ENCODE peak calls at places on chromosomes 5 and 9, in four cellular contexts. N is H1, H is HepG2, E is K562. Z is an unnamed sample.
A peak's percentile ranks its signal among the peaks of the same experiment; 100 is the strongest.

GRCh38 chr5:102561894-102562760 is 63.3 kb upstream of the SLCO6A1 start:
- DNase-seq in H (peak; percentile 39), E (peak; percentile 28), N (peak; percentile 82), Z (no peak)

GRCh38 chr5:16051246-16051645 is 128.3 kb downstream of the MARCHF11 start:
- DNase-seq in N (no peak), H (no peak), E (no peak), Z (no peak)

GRCh38 chr9:90344013-90344412 is 298.6 kb downstream of the DIRAS2 start:
- DNase-seq in E (no peak), H (no peak), N (no peak), Z (no peak)

GRCh38 chr9:27086818-27087680 is 22.0 kb upstream of the TEK start:
- DNase-seq in N (no peak), H (no peak), E (no peak), Z (no peak)

GRCh38 chr9:137665697-137666504 is 47.1 kb downstream of the EHMT1 start:
- DNase-seq in N (no peak), H (no peak), E (no peak), Z (no peak)

GRCh38 chr9:123637940-123638634 is 282.1 kb downstream of the CRB2 start:
- DNase-seq in E (peak; percentile 20), N (no peak), H (no peak), Z (no peak)

GRCh38 chr5:119411935-119412623 is 40.2 kb upstream of the HSD17B4 start:
- DNase-seq in E (peak; percentile 84), N (peak; percentile 65), H (peak; percentile 57), Z (peak; percentile 78)

GRCh38 chr5:95083606-95084005 is 201.3 kb downstream of the MCTP1 start:
- DNase-seq in H (no peak), E (no peak), N (no peak), Z (no peak)

GRCh38 chr5:157603333-157604190 is 28.0 kb upstream of the ADAM19 start:
- DNase-seq in N (no peak), H (peak; percentile 18), E (no peak), Z (peak; percentile 33)

DNA sequence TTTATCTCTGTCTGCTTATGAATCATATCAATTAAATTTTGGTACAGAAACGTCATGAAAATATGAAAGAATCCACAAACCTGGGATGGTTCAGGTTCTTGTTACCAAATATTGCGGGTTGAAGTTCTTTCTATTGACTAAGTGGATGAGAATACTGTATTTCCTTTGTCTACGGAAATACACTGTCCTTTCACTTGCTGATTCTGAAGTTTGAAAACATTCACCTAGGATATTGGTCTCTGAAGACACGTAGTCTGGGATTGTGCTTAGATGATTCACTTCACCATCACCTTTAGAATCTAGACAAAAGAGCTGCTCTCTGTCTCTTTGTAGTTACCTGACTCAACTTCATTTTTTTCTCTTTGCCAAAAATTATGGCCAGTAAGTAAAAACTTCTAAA is 222.4 kb downstream of the FBN2 start:
- DNase-seq in E (no peak), N (no peak), H (no peak), Z (no peak)
- TF ChIP-seq JUN in E (no peak), N (no peak), H (no peak), Z (no peak)

GRCh38 chr9:121859646-121860045 is 208.2 kb downstream of the DAB2IP start:
- DNase-seq in N (peak; percentile 24), E (no peak), H (no peak), Z (no peak)

GRCh38 chr9:121862371-121862970 is 211.0 kb downstream of the DAB2IP start:
- DNase-seq in E (no peak), N (peak; percentile 35), H (no peak), Z (no peak)

GRCh38 chr9:121860213-121860612 is 208.8 kb downstream of the DAB2IP start:
- DNase-seq in H (no peak), E (no peak), N (peak; percentile 42), Z (no peak)

GRCh38 chr9:121861501-121862180 is 210.2 kb downstream of the DAB2IP start:
- DNase-seq in E (peak; percentile 58), N (peak; percentile 57), H (peak; percentile 43), Z (peak; percentile 61)

DNA sequence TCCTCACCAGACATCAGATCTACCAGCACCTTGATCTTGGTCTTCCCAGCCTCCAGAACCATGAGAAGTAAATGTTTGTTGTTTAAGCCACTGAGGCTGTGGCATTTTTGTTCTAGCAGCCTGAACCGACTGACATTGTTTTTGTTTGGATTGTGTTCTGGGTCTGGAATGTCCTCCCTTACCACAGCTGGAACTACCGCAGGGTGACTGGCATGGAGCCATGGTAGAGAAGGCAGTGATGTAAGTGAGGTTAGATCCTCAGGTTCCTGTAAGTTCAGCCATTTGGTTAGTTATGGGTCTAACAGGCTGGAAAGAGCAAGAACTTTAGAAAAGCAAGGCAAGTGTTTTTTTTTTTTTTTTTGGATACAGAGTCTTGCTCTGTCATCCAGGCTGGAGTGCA is 209.3 kb downstream of the DAB2IP start:
- DNase-seq in E (no peak), N (peak; percentile 1), H (no peak), Z (no peak)
- TF ChIP-seq RNF2 in E (no peak), N (no peak), H (no peak), Z (no peak)

DNA sequence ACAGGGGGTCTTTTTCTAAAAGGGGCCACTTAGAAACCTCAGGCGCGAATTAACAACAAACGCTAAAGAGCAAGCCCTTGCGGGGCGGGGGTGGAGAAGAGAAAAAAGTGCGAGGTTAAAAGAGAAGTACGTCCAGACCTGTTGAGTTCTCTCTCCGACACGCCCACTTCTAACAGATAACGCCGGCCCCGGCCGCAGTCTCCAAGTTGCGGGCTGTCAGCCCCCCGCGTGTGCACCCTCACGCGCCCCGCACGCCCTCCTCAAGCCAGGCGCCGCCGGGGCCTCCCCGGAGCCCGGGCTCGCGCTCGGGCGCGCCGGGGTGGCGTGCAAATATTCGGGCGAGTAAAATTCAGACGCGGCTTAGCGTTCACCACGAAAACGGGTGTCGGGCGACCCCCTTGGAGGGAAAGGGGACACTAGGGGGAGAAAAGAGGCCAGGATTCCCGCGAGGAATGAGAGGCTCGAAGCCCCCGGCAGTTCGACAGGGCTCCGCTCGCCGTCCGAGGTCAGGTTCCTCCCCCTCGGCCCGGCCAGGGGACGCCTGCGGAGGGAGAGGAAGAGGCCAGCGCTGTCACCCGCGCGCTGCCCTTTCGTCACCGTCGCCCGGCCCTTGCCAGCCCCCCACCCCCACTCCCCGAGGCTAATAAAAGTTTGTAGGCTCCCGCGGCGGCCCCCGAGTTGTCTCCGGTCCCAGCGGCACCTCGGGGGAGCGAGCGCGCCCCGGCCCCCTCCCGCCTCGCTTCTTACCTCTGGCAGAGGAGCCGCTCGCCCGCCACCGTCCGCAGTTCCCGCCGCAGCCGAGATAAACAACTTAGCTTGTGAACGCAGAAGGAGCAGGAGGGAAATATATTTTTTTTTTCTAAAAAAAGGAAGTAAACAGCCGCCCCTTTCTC is 776 bp downstream of the NR3C1 start:
- DNase-seq in N (peak; percentile 65), E (peak; percentile 81), H (peak; percentile 34), Z (peak; percentile 61)
- TF ChIP-seq JUN in N (no peak), E (no peak), H (no peak), Z (no peak)

DNA sequence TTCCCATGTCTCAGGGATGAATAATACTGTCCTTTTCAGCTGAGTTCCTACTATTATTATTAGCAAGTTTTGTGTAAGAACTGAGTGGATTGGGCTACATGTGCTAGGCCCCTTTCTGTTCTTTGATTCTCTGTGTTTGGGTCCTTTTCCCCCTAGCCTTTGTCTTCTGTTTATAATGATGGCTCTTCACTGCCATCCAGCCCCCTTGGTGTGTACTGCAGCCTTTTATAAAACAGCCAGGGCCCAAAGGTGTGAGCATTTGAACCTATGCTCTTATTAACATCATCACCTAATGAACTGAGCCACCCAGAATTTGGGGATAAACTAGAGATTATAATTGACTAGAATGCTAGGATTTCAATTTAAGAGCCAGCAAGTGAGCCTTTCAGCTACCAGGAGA is 52.6 kb downstream of the PLAC8L1 start:
- DNase-seq in N (no peak), E (peak; percentile 26), H (peak; percentile 19), Z (no peak)
- TF ChIP-seq RNF2 in N (no peak), E (no peak), H (no peak), Z (no peak)